ENCODE peak calls at places on chromosome 14, in seven cellular contexts. N is osteocyte, L is neural progenitor cell, H is glutamatergic neuron, V is left lung, Y is chondrocyte, S is tibial nerve. T is an unnamed sample.

GRCh38 chr14:24690492-24690891 is 56.5 kb upstream of the GZMB start:
- DNase-seq in V (no peak), N (no peak), S (no peak), Y (no peak), H (no peak), L (peak), T (no peak)

GRCh38 chr14:62599616-62600385 is 445.5 kb downstream of the KCNH5 start:
- DNase-seq in Y (no peak), H (no peak), N (no peak), L (no peak), S (no peak), V (no peak), T (no peak)

GRCh38 chr14:36504805-36505192 is 15.2 kb downstream of the NKX2-1 start:
- DNase-seq in N (no peak), L (peak), V (no peak), S (no peak), Y (no peak), H (no peak), T (no peak)

GRCh38 chr14:85599939-85600338 is 70.0 kb downstream of the FLRT2 start:
- DNase-seq in Y (no peak), S (no peak), L (no peak), V (no peak), H (no peak), N (no peak), T (no peak)

GRCh38 chr14:22494486-22495135 is 94.4 kb downstream of the DAD1 start:
- DNase-seq in Y (no peak), V (no peak), L (no peak), S (no peak), N (no peak), H (no peak), T (no peak)

GRCh38 chr14:60648934-60649814 is at the start of gene SIX1:
- DNase-seq in S (peak), L (peak), Y (peak), V (peak), N (peak), H (peak), T (peak)

GRCh38 chr14:98622208-98623051 is 649.6 kb downstream of the BCL11B start:
- DNase-seq in Y (no peak), N (no peak), H (no peak), V (no peak), S (no peak), L (no peak), T (no peak)

GRCh38 chr14:35374273-35374681 is 30.3 kb downstream of the NFKBIA start:
- DNase-seq in N (no peak), S (peak), V (no peak), H (no peak), Y (no peak), L (no peak), T (no peak)

GRCh38 chr14:52023518-52023917 is 34.2 kb downstream of the RTRAF start:
- DNase-seq in Y (no peak), N (no peak), V (no peak), H (no peak), L (no peak), S (no peak), T (no peak)

GRCh38 chr14:69345402-69345801 is 52.7 kb downstream of the ERH start:
- DNase-seq in S (no peak), L (peak), Y (no peak), V (no peak), H (no peak), N (no peak), T (no peak)

GRCh38 chr14:88492272-88493089 is 62.3 kb downstream of the PTPN21 start:
- DNase-seq in H (peak), S (peak), L (peak), Y (no peak), V (peak), N (no peak), T (peak)

GRCh38 chr14:65168840-65169239 is 66.5 kb upstream of the MAX start:
- DNase-seq in V (no peak), S (no peak), L (no peak), H (no peak), N (no peak), Y (no peak), T (no peak)

GRCh38 chr14:97379091-97379531 is 581.9 kb downstream of the VRK1 start:
- DNase-seq in N (no peak), L (peak), Y (no peak), H (no peak), V (no peak), S (no peak), T (no peak)

GRCh38 chr14:55904086-55904485 is 214.1 kb upstream of the PELI2 start:
- DNase-seq in S (no peak), H (no peak), L (no peak), V (no peak), N (no peak), Y (no peak), T (no peak)

GRCh38 chr14:54299393-54300363 is 97.1 kb upstream of the CDKN3 start:
- DNase-seq in S (no peak), H (no peak), Y (no peak), L (no peak), V (no peak), N (no peak), T (no peak)

GRCh38 chr14:92971601-92972180 is 48.7 kb downstream of the CHGA start:
- DNase-seq in H (no peak), Y (no peak), N (no peak), L (no peak), V (no peak), S (no peak), T (no peak)

GRCh38 chr14:53048631-53049030 is 97.8 kb upstream of the FERMT2 start:
- DNase-seq in N (no peak), H (no peak), S (no peak), Y (no peak), V (no peak), L (no peak), T (no peak)

GRCh38 chr14:77372304-77372841 is 4.5 kb downstream of the TMED8 start:
- DNase-seq in S (no peak), V (no peak), H (no peak), N (no peak), Y (no peak), L (peak), T (no peak)

GRCh38 chr14:34355584-34356266 is 106.3 kb downstream of the SPTSSA start:
- DNase-seq in V (no peak), H (no peak), L (no peak), Y (no peak), S (peak), N (no peak), T (peak)

GRCh38 chr14:77965919-77966435 is 166.1 kb downstream of the ADCK1 start:
- DNase-seq in H (peak), L (peak), N (no peak), V (no peak), Y (no peak), S (no peak), T (peak)

GRCh38 chr14:99174081-99174851 is 97.7 kb downstream of the BCL11B start:
- DNase-seq in N (no peak), S (no peak), H (no peak), V (peak), L (no peak), Y (no peak), T (no peak)

GRCh38 chr14:84080961-84081360 is 1449.0 kb upstream of the FLRT2 start:
- DNase-seq in N (no peak), H (no peak), Y (no peak), S (no peak), V (no peak), L (no peak), T (no peak)

GRCh38 chr14:22159968-22160367 is 429.1 kb downstream of the DAD1 start:
- DNase-seq in Y (no peak), L (no peak), H (no peak), N (no peak), V (no peak), S (no peak), T (no peak)

GRCh38 chr14:34699873-34700621 is 14.3 kb downstream of the CFL2 start:
- DNase-seq in V (no peak), H (no peak), N (no peak), L (no peak), Y (no peak), S (no peak), T (no peak)

GRCh38 chr14:94088516-94088915 is 7.4 kb downstream of the IFI27L1 start:
- DNase-seq in Y (no peak), S (no peak), L (no peak), N (no peak), H (no peak), V (no peak), T (no peak)

GRCh38 chr14:21307641-21308040 is 27.8 kb downstream of the RPGRIP1 start:
- DNase-seq in H (no peak), N (no peak), Y (no peak), S (no peak), V (no peak), L (no peak), T (no peak)

GRCh38 chr14:23536494-23536893 is 15.1 kb downstream of the ZFHX2 start:
- DNase-seq in N (no peak), V (no peak), S (no peak), Y (no peak), H (no peak), L (no peak), T (no peak)
- TF ChIP-seq CTCF in N (no peak), V (no peak), S (no peak), Y (no peak), H (no peak), L (no peak), T (no peak)

GRCh38 chr14:26286806-26287205 is 311.0 kb downstream of the NOVA1 start:
- DNase-seq in L (no peak), H (no peak), Y (no peak), S (no peak), N (no peak), V (no peak), T (no peak)

GRCh38 chr14:26290007-26290530 is 307.8 kb downstream of the NOVA1 start:
- DNase-seq in S (no peak), N (no peak), V (no peak), L (no peak), H (no peak), Y (no peak), T (no peak)

GRCh38 chr14:26281280-26281998 is 316.4 kb downstream of the NOVA1 start:
- DNase-seq in L (no peak), S (no peak), H (no peak), N (no peak), V (no peak), Y (no peak), T (no peak)

GRCh38 chr14:26282578-26282977 is 315.3 kb downstream of the NOVA1 start:
- DNase-seq in H (no peak), N (no peak), Y (no peak), S (no peak), V (no peak), L (no peak), T (no peak)

DNA sequence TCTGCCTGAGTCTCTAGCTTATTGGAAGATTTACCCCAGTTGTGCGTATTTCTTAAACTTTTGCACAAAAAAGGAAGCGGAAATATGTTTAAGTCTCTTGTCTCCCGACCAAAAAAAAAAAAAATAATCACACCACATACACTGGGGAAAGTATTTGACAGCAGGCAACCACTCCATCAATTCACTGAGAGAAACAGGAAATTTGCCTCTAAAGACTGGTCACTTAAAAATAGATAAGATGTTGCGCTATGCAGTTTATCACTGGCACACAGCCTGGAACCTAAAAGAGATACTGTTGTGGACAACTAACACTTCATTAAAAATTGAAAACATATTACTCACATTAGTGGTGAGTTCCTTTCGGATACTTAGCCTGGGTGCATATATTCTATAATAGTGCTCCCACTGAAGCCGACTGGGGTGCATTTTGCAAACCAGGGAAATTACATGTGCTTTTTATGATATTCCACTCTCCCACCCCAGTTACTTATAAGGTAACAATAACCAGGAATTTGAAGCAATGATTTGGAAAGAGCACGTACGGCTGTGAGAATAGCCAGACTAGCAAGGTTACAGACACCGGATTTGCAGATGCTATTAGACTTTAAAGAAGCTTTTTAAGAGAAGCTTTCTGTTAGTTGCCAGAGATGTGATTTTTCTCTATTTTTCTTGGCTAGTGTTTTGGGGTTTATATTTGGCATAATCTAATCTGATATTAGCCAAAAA is 311.6 kb downstream of the NOVA1 start:
- DNase-seq in V (no peak), H (no peak), Y (no peak), L (no peak), N (no peak), S (no peak), T (no peak)
- TF ChIP-seq CTCF in V (no peak), H (no peak), Y (no peak), L (no peak), N (no peak), S (no peak), T (no peak)

DNA sequence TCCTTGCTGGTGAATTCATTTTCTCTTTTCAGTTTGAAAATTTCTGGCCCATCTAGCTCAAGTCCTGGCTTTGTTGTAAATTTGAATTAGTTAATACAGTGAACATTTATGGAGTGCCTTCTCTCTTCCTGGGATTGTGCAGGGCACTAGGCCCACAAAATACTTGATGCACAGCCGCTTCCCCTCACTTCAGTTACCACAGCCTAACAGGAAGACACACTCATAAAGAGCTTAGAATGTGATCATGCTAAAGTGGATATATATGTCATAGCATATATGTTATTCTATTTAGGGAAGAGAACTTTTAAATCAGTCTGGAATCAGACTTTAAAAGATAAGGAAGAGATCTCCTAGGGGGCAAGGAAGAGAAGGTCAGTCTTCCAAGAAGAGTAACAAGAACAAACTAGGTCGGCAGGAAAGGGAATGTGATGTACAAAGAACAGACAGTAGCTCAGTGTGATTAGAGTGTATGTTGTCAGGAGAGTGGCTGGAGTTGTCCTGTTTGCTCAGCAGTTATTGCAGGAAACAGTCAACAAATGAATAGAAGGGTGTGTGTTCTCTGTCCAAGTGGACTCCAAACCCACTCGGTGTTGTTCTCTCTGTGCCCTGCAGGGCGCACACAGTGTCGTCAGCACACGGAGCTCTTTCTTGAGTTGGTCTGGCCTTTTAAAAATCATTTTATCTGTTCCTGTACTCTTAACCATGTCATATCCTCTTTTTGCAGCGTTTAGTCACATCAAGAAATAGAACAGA is 74.4 kb downstream of the DAAM1 start:
- DNase-seq in V (no peak), N (no peak), S (no peak), L (no peak), H (no peak), Y (no peak), T (peak)
- TF ChIP-seq CTCF in V (no peak), N (no peak), S (peak), L (peak), H (peak), Y (peak), T (peak)

DNA sequence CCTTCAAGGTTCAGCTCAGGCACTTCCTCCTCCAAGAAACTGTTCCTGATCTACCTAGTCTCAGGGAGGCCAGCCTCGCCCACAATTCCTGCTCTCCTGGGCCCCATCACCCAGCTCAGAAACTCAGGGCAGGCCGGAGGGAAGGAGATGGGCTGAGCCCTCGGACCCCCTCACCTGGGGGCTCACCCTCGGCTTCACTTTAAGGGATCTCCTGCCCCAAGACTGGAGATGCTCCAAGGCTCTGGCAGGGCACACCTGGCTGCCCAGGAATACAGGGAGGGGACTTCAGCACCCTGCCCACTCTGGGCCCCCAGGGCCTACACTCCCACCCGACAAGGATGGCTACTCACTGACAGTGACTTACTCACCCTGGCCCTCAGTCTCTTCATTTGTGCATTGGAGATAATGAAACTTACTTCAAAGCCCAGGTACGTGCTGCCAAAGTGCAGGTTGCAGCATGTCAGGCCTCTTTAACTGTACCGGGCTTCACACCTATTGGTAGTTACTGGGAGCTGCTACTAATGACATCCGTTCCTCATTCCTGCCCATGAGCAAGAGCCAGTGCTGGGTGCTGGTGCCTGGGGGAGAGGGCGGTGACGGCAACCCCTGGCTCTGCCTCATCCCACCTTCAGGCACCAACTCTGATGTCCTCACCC is 21.0 kb upstream of the PPP1R13B start:
- DNase-seq in Y (no peak), L (no peak), N (no peak), H (no peak), V (no peak), S (no peak), T (no peak)
- TF ChIP-seq CTCF in Y (no peak), L (no peak), N (no peak), H (no peak), V (no peak), S (no peak), T (no peak)